ENCODE peak calls at places on chromosome 13, in nine cellular contexts. X is left lung; W is stimulated activated CD4-positive, alpha-beta T cell treated with anti-CD3 and anti-CD28 coated beads, Interleukin-2, amount 100 ng/mL, for 48 hours; T is EL; O is T-helper 1 cell; B is H9; I is ACHN; V is stimulated activated CD8-positive, alpha-beta memory T cell treated with anti-CD3 and anti-CD28 coated beads, Interleukin-4, amount 100 ng/mL, for 1 hour; Q is CD4-positive, CD25-positive, alpha-beta regulatory T cell. G is an unnamed sample.

GRCh38 chr13:80348308-80348707 is 7.4 kb upstream of the SPRY2 start:
- DNase-seq in X (no peak), W (no peak), T (no peak), O (no peak), B (no peak), I (no peak), V (no peak), Q (no peak), G (no peak)

GRCh38 chr13:80054806-80055205 is 286.1 kb downstream of the SPRY2 start:
- DNase-seq in X (no peak), W (no peak), T (peak), O (no peak), B (no peak), I (no peak), V (no peak), Q (no peak), G (no peak)

GRCh38 chr13:44853641-44854040 is 135.6 kb downstream of the NUFIP1 start:
- DNase-seq in X (no peak), W (no peak), T (no peak), O (no peak), B (no peak), I (peak), V (no peak), Q (no peak), G (peak)

GRCh38 chr13:46963874-46964273 is 67.0 kb upstream of the HTR2A start:
- DNase-seq in X (no peak), W (no peak), T (no peak), O (no peak), B (no peak), I (no peak), V (no peak), Q (no peak), G (no peak)

GRCh38 chr13:49633687-49634086 is 5.4 kb downstream of the ARL11 start:
- DNase-seq in X (no peak), W (no peak), T (no peak), O (no peak), B (no peak), I (no peak), V (no peak), Q (no peak), G (no peak)

GRCh38 chr13:112991611-112992010 is 22.6 kb downstream of the MCF2L start:
- DNase-seq in X (no peak), W (no peak), T (no peak), O (no peak), B (no peak), I (no peak), V (no peak), Q (no peak), G (no peak)

GRCh38 chr13:113962386-113962785 is 11.5 kb downstream of the C13orf46 start:
- DNase-seq in X (no peak), W (no peak), T (no peak), O (no peak), B (no peak), I (no peak), V (no peak), Q (no peak), G (no peak)

GRCh38 chr13:51783432-51784094 is 20.4 kb downstream of the DHRS12 start:
- DNase-seq in X (no peak), W (no peak), T (no peak), O (no peak), B (no peak), I (no peak), V (no peak), Q (no peak), G (no peak)

GRCh38 chr13:28100149-28101121 is at the start of gene FLT3:
- DNase-seq in X (peak), W (peak), T (peak), O (no peak), B (peak), I (peak), V (no peak), Q (peak), G (peak)

GRCh38 chr13:95256086-95256485 is 45.2 kb downstream of the ABCC4 start:
- DNase-seq in X (no peak), W (no peak), T (peak), O (no peak), B (no peak), I (peak), V (no peak), Q (no peak), G (no peak)

GRCh38 chr13:59946924-59947323 is 216.8 kb downstream of the DIAPH3 start:
- DNase-seq in X (no peak), W (no peak), T (peak), O (no peak), B (no peak), I (no peak), V (no peak), Q (no peak), G (no peak)

GRCh38 chr13:30872685-30873443 is 33.2 kb upstream of the MEDAG start:
- DNase-seq in X (peak), W (no peak), T (peak), O (no peak), B (peak), I (peak), V (no peak), Q (no peak), G (peak)

GRCh38 chr13:97275775-97276501 is 53.8 kb downstream of the MBNL2 start:
- DNase-seq in X (no peak), W (no peak), T (no peak), O (no peak), B (no peak), I (no peak), V (no peak), Q (no peak), G (no peak)

GRCh38 chr13:48493851-48494250 is 39.0 kb downstream of the RCBTB2 start:
- DNase-seq in X (no peak), W (no peak), T (no peak), O (no peak), B (no peak), I (no peak), V (no peak), Q (no peak), G (no peak)

GRCh38 chr13:113405481-113406300 is 41.8 kb upstream of the GRTP1 start:
- DNase-seq in X (no peak), W (no peak), T (no peak), O (no peak), B (peak), I (no peak), V (no peak), Q (no peak), G (no peak)

GRCh38 chr13:59641758-59642157 is 522.0 kb downstream of the DIAPH3 start:
- DNase-seq in X (no peak), W (no peak), T (peak), O (no peak), B (no peak), I (no peak), V (no peak), Q (no peak), G (no peak)

GRCh38 chr13:66427330-66427990 is 802.7 kb downstream of the PCDH9 start:
- DNase-seq in X (no peak), W (no peak), T (no peak), O (no peak), B (no peak), I (no peak), V (no peak), Q (no peak), G (no peak)

GRCh38 chr13:112204881-112205327 is 138.0 kb downstream of the SOX1 start:
- DNase-seq in X (no peak), W (no peak), T (no peak), O (no peak), B (peak), I (no peak), V (no peak), Q (no peak), G (no peak)

GRCh38 chr13:32911506-32911905 is 104.7 kb upstream of the KL start:
- DNase-seq in X (no peak), W (no peak), T (peak), O (no peak), B (peak), I (peak), V (no peak), Q (peak), G (peak)

GRCh38 chr13:113845055-113845454 is 18.8 kb downstream of the GAS6 start:
- DNase-seq in X (peak), W (no peak), T (no peak), O (no peak), B (no peak), I (no peak), V (no peak), Q (no peak), G (no peak)

GRCh38 chr13:113064534-113065405 is 40.8 kb upstream of the F7 start:
- DNase-seq in X (peak), W (no peak), T (peak), O (no peak), B (no peak), I (peak), V (no peak), Q (no peak), G (no peak)

GRCh38 chr13:39448831-39449230 is 154.2 kb downstream of the LHFPL6 start:
- DNase-seq in X (no peak), W (no peak), T (no peak), O (no peak), B (no peak), I (no peak), V (no peak), Q (no peak), G (no peak)

GRCh38 chr13:112968380-112968909 is 569 bp upstream of the MCF2L start:
- DNase-seq in X (peak), W (peak), T (no peak), O (peak), B (no peak), I (no peak), V (no peak), Q (peak), G (peak)

GRCh38 chr13:21531475-21531874 is 72.4 kb upstream of the ZDHHC20 start:
- DNase-seq in X (no peak), W (no peak), T (no peak), O (no peak), B (no peak), I (no peak), V (no peak), Q (no peak), G (no peak)

GRCh38 chr13:44271031-44271433 is 102.6 kb upstream of the SERP2 start:
- DNase-seq in X (no peak), W (no peak), T (peak), O (no peak), B (no peak), I (no peak), V (no peak), Q (no peak), G (peak)